ENCODE peak calls at places on chromosomes 6 and 20, in eight cellular contexts. One of them, this sample, is unnamed.

GRCh38 chr20:61932199-61932592 is 133.5 kb downstream of the TAF4 start:
- DNase-seq in gastrocnemius medialis: no peak
- DNase-seq in mesothelial cell of epicardium: no peak
- DNase-seq in choroid plexus epithelial cell: no peak
- DNase-seq in stimulated activated CD4-positive, alpha-beta T cell treated with anti-CD3 and anti-CD28 coated beads, Interleukin-1b, Interleukin-23, amount 100 ng/mL, for 1 hour: no peak
- DNase-seq in Peyer's patch: no peak
- DNase-seq in astrocyte of the spinal cord: no peak
- DNase-seq in lower leg skin: no peak
- DNase-seq in this sample: no peak

GRCh38 chr6:148509789-148510581 is 167.3 kb downstream of the SASH1 start:
- DNase-seq in gastrocnemius medialis: peak; percentile 54
- DNase-seq in mesothelial cell of epicardium: no peak
- DNase-seq in choroid plexus epithelial cell: peak; percentile 97
- DNase-seq in stimulated activated CD4-positive, alpha-beta T cell treated with anti-CD3 and anti-CD28 coated beads, Interleukin-1b, Interleukin-23, amount 100 ng/mL, for 1 hour: no peak
- DNase-seq in Peyer's patch: peak; percentile 74
- DNase-seq in astrocyte of the spinal cord: peak; percentile 98
- DNase-seq in lower leg skin: peak; percentile 85
- DNase-seq in this sample: no peak

GRCh38 chr6:121963826-121964225 is 435.6 kb upstream of the HSF2 start:
- DNase-seq in gastrocnemius medialis: no peak
- DNase-seq in mesothelial cell of epicardium: no peak
- DNase-seq in choroid plexus epithelial cell: no peak
- DNase-seq in stimulated activated CD4-positive, alpha-beta T cell treated with anti-CD3 and anti-CD28 coated beads, Interleukin-1b, Interleukin-23, amount 100 ng/mL, for 1 hour: no peak
- DNase-seq in Peyer's patch: no peak
- DNase-seq in astrocyte of the spinal cord: no peak
- DNase-seq in lower leg skin: no peak
- DNase-seq in this sample: no peak

GRCh38 chr6:107493158-107494057 is 3.5 kb downstream of the SOBP start:
- DNase-seq in gastrocnemius medialis: peak; percentile 55
- DNase-seq in mesothelial cell of epicardium: no peak
- DNase-seq in choroid plexus epithelial cell: peak; percentile 51
- DNase-seq in stimulated activated CD4-positive, alpha-beta T cell treated with anti-CD3 and anti-CD28 coated beads, Interleukin-1b, Interleukin-23, amount 100 ng/mL, for 1 hour: no peak
- DNase-seq in Peyer's patch: no peak
- DNase-seq in astrocyte of the spinal cord: peak; percentile 37
- DNase-seq in lower leg skin: no peak
- DNase-seq in this sample: peak; percentile 57

GRCh38 chr6:106562001-106562400 is 67.3 kb downstream of the RTN4IP1 start:
- DNase-seq in gastrocnemius medialis: no peak
- DNase-seq in mesothelial cell of epicardium: no peak
- DNase-seq in choroid plexus epithelial cell: no peak
- DNase-seq in stimulated activated CD4-positive, alpha-beta T cell treated with anti-CD3 and anti-CD28 coated beads, Interleukin-1b, Interleukin-23, amount 100 ng/mL, for 1 hour: no peak
- DNase-seq in Peyer's patch: no peak
- DNase-seq in astrocyte of the spinal cord: no peak
- DNase-seq in lower leg skin: no peak
- DNase-seq in this sample: no peak

GRCh38 chr20:17530716-17531536 is at the start of gene BFSP1:
- DNase-seq in gastrocnemius medialis: no peak
- DNase-seq in mesothelial cell of epicardium: peak; percentile 70
- DNase-seq in choroid plexus epithelial cell: peak; percentile 72
- DNase-seq in stimulated activated CD4-positive, alpha-beta T cell treated with anti-CD3 and anti-CD28 coated beads, Interleukin-1b, Interleukin-23, amount 100 ng/mL, for 1 hour: no peak
- DNase-seq in Peyer's patch: peak; percentile 52
- DNase-seq in astrocyte of the spinal cord: peak; percentile 56
- DNase-seq in lower leg skin: no peak
- DNase-seq in this sample: peak; percentile 68

GRCh38 chr6:130598021-130598989 is 228.9 kb upstream of the SMLR1 start:
- DNase-seq in gastrocnemius medialis: no peak
- DNase-seq in mesothelial cell of epicardium: no peak
- DNase-seq in choroid plexus epithelial cell: peak; percentile 33
- DNase-seq in stimulated activated CD4-positive, alpha-beta T cell treated with anti-CD3 and anti-CD28 coated beads, Interleukin-1b, Interleukin-23, amount 100 ng/mL, for 1 hour: no peak
- DNase-seq in Peyer's patch: no peak
- DNase-seq in astrocyte of the spinal cord: peak; percentile 43
- DNase-seq in lower leg skin: no peak
- DNase-seq in this sample: no peak

GRCh38 chr6:50272611-50273010 is 222.9 kb upstream of the DEFB112 start:
- DNase-seq in gastrocnemius medialis: no peak
- DNase-seq in mesothelial cell of epicardium: no peak
- DNase-seq in choroid plexus epithelial cell: no peak
- DNase-seq in stimulated activated CD4-positive, alpha-beta T cell treated with anti-CD3 and anti-CD28 coated beads, Interleukin-1b, Interleukin-23, amount 100 ng/mL, for 1 hour: no peak
- DNase-seq in Peyer's patch: no peak
- DNase-seq in astrocyte of the spinal cord: no peak
- DNase-seq in lower leg skin: no peak
- DNase-seq in this sample: no peak

GRCh38 chr6:25586927-25587326 is 65.1 kb upstream of the SCGN start:
- DNase-seq in gastrocnemius medialis: no peak
- DNase-seq in mesothelial cell of epicardium: no peak
- DNase-seq in choroid plexus epithelial cell: no peak
- DNase-seq in stimulated activated CD4-positive, alpha-beta T cell treated with anti-CD3 and anti-CD28 coated beads, Interleukin-1b, Interleukin-23, amount 100 ng/mL, for 1 hour: no peak
- DNase-seq in Peyer's patch: no peak
- DNase-seq in astrocyte of the spinal cord: no peak
- DNase-seq in lower leg skin: no peak
- DNase-seq in this sample: no peak